ENCODE peak calls at places on chromosomes 11 and 22, in seven cellular contexts. C is mesenchymal stem cell, N is tibial nerve, F is psoas muscle, X is astrocyte, U is colonic mucosa, A is brain microvascular endothelial cell. T is an unnamed sample.

GRCh38 chr11:60777572-60777971 is 7.6 kb upstream of the MS4A10 start:
- DNase-seq in C (peak; percentile 87), N (no peak), F (no peak), X (peak; percentile 57), U (no peak), A (peak; percentile 95), T (peak; percentile 19)

GRCh38 chr11:2516276-2517015 is 71.6 kb downstream of the KCNQ1 start:
- DNase-seq in C (no peak), N (no peak), F (no peak), X (no peak), U (peak; percentile 14), A (no peak), T (peak; percentile 1)

GRCh38 chr11:77705195-77705876 is 67.7 kb upstream of the CLNS1A start:
- DNase-seq in C (peak; percentile 40), N (no peak), F (no peak), X (peak; percentile 73), U (no peak), A (peak; percentile 62), T (no peak)

GRCh38 chr11:27718346-27718852 is 18.1 kb upstream of the BDNF start:
- DNase-seq in C (peak; percentile 95), N (no peak), F (no peak), X (peak; percentile 91), U (peak; percentile 18), A (peak; percentile 84), T (peak; percentile 18)

GRCh38 chr11:64787526-64788320 is 9.4 kb upstream of the SF1 start:
- DNase-seq in C (peak; percentile 65), N (peak; percentile 51), F (peak; percentile 72), X (no peak), U (peak; percentile 80), A (peak; percentile 45), T (peak; percentile 63)

GRCh38 chr11:27012254-27012921 is 18.5 kb downstream of the FIBIN start:
- DNase-seq in C (peak; percentile 88), N (no peak), F (no peak), X (peak; percentile 84), U (peak; percentile 31), A (peak; percentile 60), T (peak; percentile 85)

GRCh38 chr11:104531075-104531474 is 367.1 kb upstream of the PDGFD start:
- DNase-seq in C (no peak), N (no peak), F (no peak), X (no peak), U (no peak), A (no peak), T (no peak)

GRCh38 chr11:74777877-74778276 is 29.2 kb downstream of the RNF169 start:
- DNase-seq in C (peak; percentile 14), N (no peak), F (no peak), X (no peak), U (no peak), A (no peak), T (no peak)

GRCh38 chr11:26583550-26583949 is 11.5 kb upstream of the MUC15 start:
- DNase-seq in C (peak; percentile 60), N (no peak), F (no peak), X (no peak), U (no peak), A (peak; percentile 44), T (no peak)

GRCh38 chr11:75565221-75565814 is 3.3 kb downstream of the SERPINH1 start:
- DNase-seq in C (peak; percentile 88), N (peak; percentile 55), F (peak; percentile 83), X (peak; percentile 60), U (no peak), A (peak; percentile 77), T (peak; percentile 34)

GRCh38 chr11:77136074-77136473 is 8.0 kb downstream of the MYO7A start:
- DNase-seq in C (peak; percentile 54), N (no peak), F (no peak), X (peak; percentile 46), U (no peak), A (peak; percentile 40), T (no peak)

GRCh38 chr11:47415949-47416472 is 7.6 kb downstream of the SLC39A13 start:
- DNase-seq in C (peak; percentile 90), N (peak; percentile 75), F (peak; percentile 95), X (peak; percentile 93), U (peak; percentile 72), A (peak; percentile 89), T (peak; percentile 95)

GRCh38 chr11:113896156-113896879 is 8.3 kb upstream of the HTR3B start:
- DNase-seq in C (peak; percentile 43), N (peak; percentile 54), F (no peak), X (no peak), U (peak; percentile 30), A (peak; percentile 32), T (peak; percentile 51)

GRCh38 chr22:18929459-18929858 is 6.6 kb downstream of the PRODH start:
- DNase-seq in C (no peak), N (peak; percentile 48), F (no peak), X (no peak), U (no peak), A (peak; percentile 37), T (no peak)

GRCh38 chr22:18931905-18932652 is 4.0 kb downstream of the PRODH start:
- DNase-seq in C (no peak), N (no peak), F (no peak), X (no peak), U (no peak), A (no peak), T (no peak)

GRCh38 chr22:18935889-18936529 is at the start of gene PRODH:
- DNase-seq in C (no peak), N (no peak), F (no peak), X (no peak), U (no peak), A (no peak), T (no peak)

DNA sequence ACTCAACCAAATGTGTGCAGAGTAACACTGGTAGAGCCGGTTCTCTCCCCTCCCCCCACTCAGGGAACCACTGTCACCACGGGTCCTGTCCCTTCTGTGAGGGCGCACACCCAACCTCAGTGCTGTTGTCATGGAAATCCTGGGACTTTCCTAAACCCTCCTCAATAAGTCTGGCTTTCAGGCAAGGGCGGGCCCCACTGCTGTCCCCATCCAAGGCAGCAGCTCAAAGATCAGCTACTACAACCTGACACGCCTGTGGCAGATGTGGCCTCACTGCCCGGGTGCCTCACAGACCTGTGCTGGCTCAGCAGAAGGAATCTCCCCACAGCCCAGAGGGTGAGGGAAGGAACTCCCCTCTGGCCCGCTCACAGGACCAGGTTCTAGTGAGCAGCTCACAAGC is 2.2 kb downstream of the PRODH start:
- DNase-seq in C (no peak), N (no peak), F (no peak), X (no peak), U (no peak), A (no peak), T (no peak)
- H3K4me3 ChIP-seq in C (no peak overlapping the region), N (no peak overlapping the region), F (no peak overlapping the region), X (no peak overlapping the region), U (no peak overlapping the region), A (no peak overlapping the region), T (no peak overlapping the region)

GRCh38 chr11:33933607-33934006 is 41.7 kb upstream of the LMO2 start:
- DNase-seq in C (no peak), N (no peak), F (no peak), X (no peak), U (no peak), A (no peak), T (no peak)

GRCh38 chr11:33928564-33928963 is 36.7 kb upstream of the LMO2 start:
- DNase-seq in C (no peak), N (no peak), F (no peak), X (no peak), U (no peak), A (no peak), T (no peak)

GRCh38 chr11:33932721-33933120 is 40.8 kb upstream of the LMO2 start:
- DNase-seq in C (no peak), N (no peak), F (no peak), X (no peak), U (no peak), A (no peak), T (no peak)

GRCh38 chr11:33930317-33931021 is 38.6 kb upstream of the LMO2 start:
- DNase-seq in C (peak; percentile 85), N (peak; percentile 34), F (no peak), X (peak; percentile 46), U (no peak), A (no peak), T (no peak)

DNA sequence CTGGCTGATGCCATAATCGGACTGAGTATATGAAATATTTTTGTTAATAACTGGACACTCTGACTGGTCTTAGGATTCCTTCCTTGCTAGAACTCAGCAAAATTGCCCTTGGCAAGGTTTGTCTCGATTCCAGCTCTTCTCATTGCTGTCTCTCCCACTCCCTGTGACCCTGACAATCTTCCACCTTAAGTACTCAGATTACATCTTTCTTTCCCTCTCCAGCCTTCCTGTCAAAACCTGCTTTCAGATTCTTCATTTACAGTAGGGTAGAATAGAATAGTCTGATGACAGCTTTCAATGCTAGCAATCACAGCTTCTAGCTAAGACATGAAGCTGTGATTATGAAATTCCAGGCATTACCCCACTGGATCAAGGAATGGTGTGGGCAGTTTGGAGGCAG is 39.2 kb upstream of the LMO2 start:
- DNase-seq in C (peak; percentile 27), N (no peak), F (no peak), X (no peak), U (no peak), A (no peak), T (no peak)
- H3K27ac ChIP-seq in C (no peak overlapping the region), N (no peak overlapping the region), F (peak overlapping the region; percentile 60), X (no peak overlapping the region), U (peak overlapping the region; percentile 24), A (no peak overlapping the region), T (no peak overlapping the region)

GRCh38 chr22:23704062-23704461 is 13.2 kb downstream of the RGL4 start:
- DNase-seq in C (no peak), N (no peak), F (no peak), X (no peak), U (no peak), A (no peak), T (no peak)
- H3K4me3 ChIP-seq in C (no peak overlapping the region), N (no peak overlapping the region), F (no peak overlapping the region), X (no peak overlapping the region), U (no peak overlapping the region), A (no peak overlapping the region), T (no peak overlapping the region)

DNA sequence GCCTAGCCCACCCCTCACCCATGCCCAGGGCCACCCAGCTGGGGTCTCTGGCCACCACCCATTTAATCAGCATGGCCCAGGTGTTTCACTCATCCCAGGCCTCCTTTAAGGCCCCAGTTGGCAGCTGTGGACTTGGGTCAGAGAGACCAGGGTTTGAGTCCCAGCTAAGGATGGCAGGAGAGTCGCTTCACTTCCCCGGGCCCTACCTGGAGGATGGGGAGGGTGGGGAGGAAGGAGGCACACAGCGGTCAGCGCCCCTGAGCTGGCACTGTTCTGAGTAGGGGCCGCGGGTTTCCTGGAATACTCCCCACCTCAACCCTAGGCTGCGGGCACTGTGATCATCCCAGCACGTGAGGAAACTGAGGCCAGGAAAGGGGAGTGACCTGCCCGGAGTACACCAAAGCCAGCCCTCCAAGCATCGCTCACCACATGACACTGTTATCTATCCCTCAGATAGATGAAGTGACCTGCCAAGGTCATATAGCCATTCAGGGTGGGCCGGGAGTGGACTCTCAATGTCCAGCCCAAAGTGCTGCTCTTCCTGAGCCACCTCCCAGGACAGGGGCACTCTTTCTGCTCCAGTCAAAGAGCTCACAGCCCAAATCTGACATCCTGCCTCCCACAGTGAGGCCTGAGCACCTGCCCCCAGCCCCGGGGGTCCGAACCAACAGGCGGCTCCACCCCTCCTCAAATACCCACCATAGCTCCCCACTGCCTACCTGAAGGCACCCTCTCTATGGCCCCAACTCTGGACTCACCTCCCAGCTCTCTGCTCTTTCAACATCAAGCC is 3.4 kb upstream of the ATP5MGL start:
- DNase-seq in C (no peak), N (no peak), F (no peak), X (no peak), U (no peak), A (no peak), T (no peak)
- H3K27ac ChIP-seq in C (peak overlapping the region; percentile 69), N (peak overlapping the region; percentile 60), F (peak overlapping the region; percentile 96), X (no peak overlapping the region), U (no peak overlapping the region), A (peak overlapping the region; percentile 61), T (peak overlapping the region; percentile 50)

T was measured in SJCRH30.